ENCODE peak calls at places on chromosome 22, in eight cellular contexts. One of them, this sample, is unnamed.

GRCh38 chr22:28441720-28442263 is 237.8 kb downstream of the TTC28 start:
- DNase-seq in activated T-cell treated with anti-CD3 and anti-CD28 coated beads for 1 hour: no peak
- DNase-seq in stimulated activated naive CD8-positive, alpha-beta T cell treated with anti-CD3 and anti-CD28 coated beads, Interleukin-15, amount 100 ng/mL, for 72 hours: no peak
- DNase-seq in fibroblast of the aortic adventitia: no peak
- DNase-seq in NCI-H1092: no peak
- DNase-seq in brain microvascular endothelial cell: no peak
- DNase-seq in CD4-positive, alpha-beta T cell: no peak
- DNase-seq in foreskin fibroblast: no peak
- DNase-seq in this sample: peak

GRCh38 chr22:26143801-26144325 is 25.4 kb upstream of the SEZ6L start:
- DNase-seq in foreskin fibroblast: no peak
- DNase-seq in brain microvascular endothelial cell: no peak
- DNase-seq in CD4-positive, alpha-beta T cell: no peak
- DNase-seq in NCI-H1092: no peak
- DNase-seq in stimulated activated naive CD8-positive, alpha-beta T cell treated with anti-CD3 and anti-CD28 coated beads, Interleukin-15, amount 100 ng/mL, for 72 hours: no peak
- DNase-seq in fibroblast of the aortic adventitia: no peak
- DNase-seq in activated T-cell treated with anti-CD3 and anti-CD28 coated beads for 1 hour: no peak
- DNase-seq in this sample: no peak

GRCh38 chr22:37918149-37918548 is 12.1 kb downstream of the MICALL1 start:
- DNase-seq in stimulated activated naive CD8-positive, alpha-beta T cell treated with anti-CD3 and anti-CD28 coated beads, Interleukin-15, amount 100 ng/mL, for 72 hours: no peak
- DNase-seq in activated T-cell treated with anti-CD3 and anti-CD28 coated beads for 1 hour: no peak
- DNase-seq in CD4-positive, alpha-beta T cell: no peak
- DNase-seq in foreskin fibroblast: no peak
- DNase-seq in NCI-H1092: no peak
- DNase-seq in fibroblast of the aortic adventitia: no peak
- DNase-seq in brain microvascular endothelial cell: no peak
- DNase-seq in this sample: no peak

GRCh38 chr22:27961182-27961581 is 42.1 kb upstream of the PITPNB start:
- DNase-seq in foreskin fibroblast: no peak
- DNase-seq in brain microvascular endothelial cell: no peak
- DNase-seq in fibroblast of the aortic adventitia: no peak
- DNase-seq in CD4-positive, alpha-beta T cell: no peak
- DNase-seq in NCI-H1092: no peak
- DNase-seq in activated T-cell treated with anti-CD3 and anti-CD28 coated beads for 1 hour: no peak
- DNase-seq in stimulated activated naive CD8-positive, alpha-beta T cell treated with anti-CD3 and anti-CD28 coated beads, Interleukin-15, amount 100 ng/mL, for 72 hours: no peak
- DNase-seq in this sample: no peak

GRCh38 chr22:45376703-45377102 is 36.7 kb downstream of the SMC1B start:
- DNase-seq in CD4-positive, alpha-beta T cell: no peak
- DNase-seq in NCI-H1092: no peak
- DNase-seq in activated T-cell treated with anti-CD3 and anti-CD28 coated beads for 1 hour: no peak
- DNase-seq in foreskin fibroblast: peak
- DNase-seq in stimulated activated naive CD8-positive, alpha-beta T cell treated with anti-CD3 and anti-CD28 coated beads, Interleukin-15, amount 100 ng/mL, for 72 hours: no peak
- DNase-seq in brain microvascular endothelial cell: no peak
- DNase-seq in fibroblast of the aortic adventitia: peak
- DNase-seq in this sample: peak

GRCh38 chr22:17587631-17588030 is 24.3 kb downstream of the SLC25A18 start:
- DNase-seq in NCI-H1092: no peak
- DNase-seq in stimulated activated naive CD8-positive, alpha-beta T cell treated with anti-CD3 and anti-CD28 coated beads, Interleukin-15, amount 100 ng/mL, for 72 hours: no peak
- DNase-seq in brain microvascular endothelial cell: no peak
- DNase-seq in foreskin fibroblast: no peak
- DNase-seq in fibroblast of the aortic adventitia: no peak
- DNase-seq in CD4-positive, alpha-beta T cell: no peak
- DNase-seq in activated T-cell treated with anti-CD3 and anti-CD28 coated beads for 1 hour: no peak
- DNase-seq in this sample: no peak

GRCh38 chr22:45344339-45344738 is 34.6 kb downstream of the FAM118A start:
- DNase-seq in NCI-H1092: no peak
- DNase-seq in CD4-positive, alpha-beta T cell: no peak
- DNase-seq in foreskin fibroblast: no peak
- DNase-seq in activated T-cell treated with anti-CD3 and anti-CD28 coated beads for 1 hour: no peak
- DNase-seq in fibroblast of the aortic adventitia: peak
- DNase-seq in stimulated activated naive CD8-positive, alpha-beta T cell treated with anti-CD3 and anti-CD28 coated beads, Interleukin-15, amount 100 ng/mL, for 72 hours: no peak
- DNase-seq in brain microvascular endothelial cell: no peak
- DNase-seq in this sample: peak

GRCh38 chr22:30048711-30049110 is 31.6 kb upstream of the HORMAD2 start:
- DNase-seq in stimulated activated naive CD8-positive, alpha-beta T cell treated with anti-CD3 and anti-CD28 coated beads, Interleukin-15, amount 100 ng/mL, for 72 hours: no peak
- DNase-seq in NCI-H1092: no peak
- DNase-seq in fibroblast of the aortic adventitia: no peak
- DNase-seq in CD4-positive, alpha-beta T cell: no peak
- DNase-seq in activated T-cell treated with anti-CD3 and anti-CD28 coated beads for 1 hour: no peak
- DNase-seq in brain microvascular endothelial cell: no peak
- DNase-seq in foreskin fibroblast: peak
- DNase-seq in this sample: no peak

GRCh38 chr22:39665229-39665628 is 94.7 kb downstream of the CACNA1I start:
- DNase-seq in brain microvascular endothelial cell: no peak
- DNase-seq in CD4-positive, alpha-beta T cell: no peak
- DNase-seq in stimulated activated naive CD8-positive, alpha-beta T cell treated with anti-CD3 and anti-CD28 coated beads, Interleukin-15, amount 100 ng/mL, for 72 hours: no peak
- DNase-seq in activated T-cell treated with anti-CD3 and anti-CD28 coated beads for 1 hour: no peak
- DNase-seq in NCI-H1092: no peak
- DNase-seq in foreskin fibroblast: no peak
- DNase-seq in fibroblast of the aortic adventitia: no peak
- DNase-seq in this sample: no peak

GRCh38 chr22:32911526-32911925 is 110.0 kb downstream of the TIMP3 start:
- DNase-seq in brain microvascular endothelial cell: no peak
- DNase-seq in NCI-H1092: no peak
- DNase-seq in CD4-positive, alpha-beta T cell: no peak
- DNase-seq in activated T-cell treated with anti-CD3 and anti-CD28 coated beads for 1 hour: no peak
- DNase-seq in stimulated activated naive CD8-positive, alpha-beta T cell treated with anti-CD3 and anti-CD28 coated beads, Interleukin-15, amount 100 ng/mL, for 72 hours: no peak
- DNase-seq in fibroblast of the aortic adventitia: no peak
- DNase-seq in foreskin fibroblast: peak
- DNase-seq in this sample: peak